ENCODE peak calls at places on chromosomes 11 and 22, in eight cellular contexts. E is kidney, V is heart left ventricle, C is Karpas-422, K is thoracic aorta, D is endodermal cell, O is IMR-90, N is pancreas. T is an unnamed sample. For H3K36me3, the result is how much of the 10 kb centered on the place peaks cover.

GRCh38 chr11:95556342-95557151 is 233.0 kb downstream of the FAM76B start:
- DNase-seq in D (peak), V (no peak), E (no peak), N (no peak), O (peak), C (no peak), K (no peak), T (no peak)

GRCh38 chr11:104784684-104785460 is 113.4 kb downstream of the CASP12 start:
- DNase-seq in E (no peak), V (no peak), N (no peak), D (no peak), O (peak), C (no peak), K (no peak), T (no peak)

GRCh38 chr11:2762451-2762850 is 62.7 kb upstream of the KCNQ1OT1 start:
- DNase-seq in V (peak), K (no peak), C (no peak), N (no peak), O (no peak), E (peak), D (peak), T (no peak)

GRCh38 chr22:22235564-22235963 is 9.0 kb upstream of the VPREB1 start:
- DNase-seq in D (peak), K (no peak), V (no peak), E (no peak), O (no peak), C (peak), N (no peak), T (no peak)

GRCh38 chr11:111157571-111157970 is 88.0 kb upstream of the POU2AF2 start:
- DNase-seq in E (peak), K (no peak), V (no peak), C (no peak), N (no peak), O (no peak), D (no peak), T (no peak)

GRCh38 chr11:120667281-120667680 is 155.7 kb downstream of the GRIK4 start:
- DNase-seq in V (no peak), N (no peak), D (no peak), C (no peak), K (no peak), O (no peak), E (no peak), T (no peak)

GRCh38 chr22:36027960-36028645 is 521 bp downstream of the RBFOX2 start:
- DNase-seq in V (peak), K (no peak), D (no peak), C (peak), E (peak), N (no peak), O (no peak), T (peak)

GRCh38 chr11:1304376-1304775 is 5.1 kb downstream of the TOLLIP start:
- DNase-seq in D (no peak), K (no peak), N (peak), V (no peak), C (no peak), E (peak), O (no peak), T (no peak)

GRCh38 chr11:122910775-122911174 is 28.2 kb downstream of the JHY start:
- DNase-seq in D (no peak), K (no peak), C (peak), N (no peak), O (peak), V (no peak), E (no peak), T (no peak)

GRCh38 chr11:76686261-76687079 is 15.9 kb upstream of the LRRC32 start:
- DNase-seq in O (no peak), C (no peak), K (no peak), E (no peak), D (peak), N (no peak), V (no peak), T (no peak)

GRCh38 chr11:71294846-71295600 is 42.6 kb upstream of the SHANK2 start:
- DNase-seq in V (no peak), E (no peak), O (no peak), K (no peak), N (no peak), D (peak), C (no peak), T (no peak)

GRCh38 chr11:130740819-130741218 is 175.5 kb downstream of the SNX19 start:
- DNase-seq in V (no peak), N (no peak), E (no peak), C (no peak), D (no peak), K (no peak), O (peak), T (no peak)

GRCh38 chr11:128476031-128476430 is 111.3 kb downstream of the ETS1 start:
- DNase-seq in K (no peak), N (no peak), D (no peak), C (no peak), E (no peak), O (no peak), V (no peak), T (no peak)

GRCh38 chr11:59255281-59255680 is 42.6 kb upstream of the MPEG1 start:
- DNase-seq in K (no peak), E (no peak), D (no peak), N (no peak), C (no peak), O (no peak), V (no peak), T (no peak)

GRCh38 chr11:2929880-2930704 is 872 bp upstream of the PHLDA2 start:
- DNase-seq in O (peak), C (peak), V (no peak), K (no peak), E (peak), D (peak), N (peak), T (no peak)

GRCh38 chr11:45102810-45103621 is 43.4 kb upstream of the PRDM11 start:
- DNase-seq in D (peak), O (peak), V (peak), C (peak), E (peak), N (peak), K (no peak), T (peak)
- H3K4me3 ChIP-seq in D (no peak), O (peak), V (no peak), C (no peak), E (no peak), N (no peak), K (peak), T (no peak)

GRCh38 chr11:12199231-12199948 is 89.0 kb downstream of the MICAL2 start:
- DNase-seq in E (no peak), D (no peak), C (peak), K (no peak), O (no peak), N (no peak), V (no peak), T (no peak)

GRCh38 chr11:12200359-12201015 is 90.1 kb downstream of the MICAL2 start:
- DNase-seq in K (peak), D (no peak), C (no peak), O (peak), V (no peak), E (no peak), N (peak), T (peak)

GRCh38 chr11:12198261-12198925 is 88.0 kb downstream of the MICAL2 start:
- DNase-seq in K (no peak), C (no peak), V (no peak), E (no peak), N (no peak), O (no peak), D (no peak), T (no peak)

GRCh38 chr11:12202911-12203310 is 92.5 kb downstream of the MICAL2 start:
- DNase-seq in C (no peak), V (no peak), K (no peak), O (no peak), E (no peak), N (no peak), D (no peak), T (no peak)

GRCh38 chr11:12201016-12201985 is 90.9 kb downstream of the MICAL2 start:
- DNase-seq in D (no peak), N (no peak), C (no peak), E (peak), O (peak), V (no peak), K (peak), T (peak)
- H3K27ac ChIP-seq in D (no peak), N (peak), C (no peak), E (peak), O (peak), V (peak), K (peak), T (peak)

DNA sequence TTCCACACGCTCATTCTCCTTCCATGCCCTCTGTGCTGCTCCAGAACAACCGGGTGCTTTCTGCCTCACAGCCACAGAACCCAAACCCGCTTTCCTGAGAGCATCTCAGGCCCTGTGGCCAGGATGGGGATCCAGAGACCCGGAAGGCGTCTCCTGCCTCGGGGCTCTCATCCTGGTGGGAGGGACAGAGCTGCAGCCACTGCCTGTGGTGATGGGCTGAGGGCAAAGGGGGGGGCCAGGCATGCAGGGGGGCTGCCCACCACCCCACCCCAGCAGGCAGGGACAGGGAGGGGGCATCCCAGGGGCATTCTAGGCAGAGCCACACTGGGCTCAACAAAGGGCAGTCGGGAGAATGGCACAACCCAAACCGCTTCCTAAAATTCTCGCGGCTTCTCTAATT is 41.4 kb downstream of the CERK start:
- DNase-seq in O (no peak), C (no peak), D (no peak), E (no peak), N (no peak), K (no peak), V (no peak), T (no peak)
- H3K36me3 ChIP-seq in O (half or more), C (under half), D (under half), E (under half), N (under half), K (half or more), V (half or more), T (under half)

GRCh38 chr22:46085831-46086576 is 64.3 kb upstream of the PPARA start:
- DNase-seq in D (no peak), E (peak), K (no peak), V (peak), C (no peak), N (peak), O (no peak), T (peak)
- H3K4me3 ChIP-seq in D (no peak), E (no peak), K (peak), V (peak), C (no peak), N (peak), O (no peak), T (peak)